ENCODE peak calls at places on chromosomes 7 and 10, in ten cellular contexts. Y, F, X, E, D, T, P, K, B and C are unnamed samples.

GRCh38 chr7:144668503-144668902 is 167.3 kb downstream of the TPK1 start:
- DNase-seq in Y (no peak), T (no peak), D (no peak), F (no peak), K (no peak), E (no peak), X (no peak), B (no peak), P (no peak), C (no peak)

GRCh38 chr10:74825033-74825370 is 1.4 kb upstream of the KAT6B start:
- DNase-seq in D (no peak), K (peak), P (peak), E (no peak), F (peak), X (peak), B (peak), Y (no peak), T (peak), C (peak)

GRCh38 chr10:24446739-24447138 is 237.8 kb downstream of the KIAA1217 start:
- DNase-seq in F (no peak), B (no peak), D (peak), P (no peak), K (no peak), E (no peak), Y (no peak), T (no peak), X (no peak), C (no peak)

GRCh38 chr7:26954929-26955328 is 90.5 kb upstream of the SKAP2 start:
- DNase-seq in T (no peak), X (no peak), P (no peak), B (no peak), K (no peak), F (no peak), E (no peak), Y (no peak), D (no peak), C (no peak)

GRCh38 chr10:130052193-130052592 is 58.4 kb downstream of the C10orf143 start:
- DNase-seq in D (no peak), Y (no peak), K (no peak), E (peak), B (no peak), X (no peak), P (no peak), F (no peak), T (no peak), C (no peak)

GRCh38 chr7:21293771-21294170 is 134.1 kb upstream of the SP4 start:
- DNase-seq in P (no peak), D (no peak), B (no peak), K (no peak), T (no peak), F (no peak), Y (no peak), E (no peak), X (no peak), C (no peak)

GRCh38 chr7:50822716-50823115 is 40.0 kb upstream of the GRB10 start:
- DNase-seq in P (no peak), T (no peak), K (no peak), B (no peak), X (no peak), D (no peak), E (no peak), Y (no peak), F (no peak), C (no peak)

GRCh38 chr10:85645097-85645496 is 721.5 kb downstream of the GRID1 start:
- DNase-seq in P (no peak), D (no peak), E (no peak), Y (no peak), X (no peak), F (no peak), T (no peak), B (no peak), K (no peak), C (no peak)

GRCh38 chr10:118531105-118531851 is 64.2 kb downstream of the PRLHR start:
- DNase-seq in B (peak), X (no peak), T (no peak), D (no peak), P (no peak), F (no peak), E (no peak), K (no peak), Y (no peak), C (no peak)

GRCh38 chr10:35607475-35608316 is 2.6 kb downstream of the GJD4 start:
- DNase-seq in Y (no peak), E (no peak), K (no peak), X (no peak), D (peak), B (peak), T (no peak), F (peak), P (peak), C (peak)

GRCh38 chr10:739403-739802 is 49.9 kb upstream of the DIP2C start:
- DNase-seq in P (no peak), E (no peak), X (no peak), K (no peak), F (no peak), D (no peak), T (no peak), Y (no peak), B (no peak), C (no peak)

GRCh38 chr7:63925626-63926460 is 72.8 kb upstream of the ZNF722 start:
- DNase-seq in D (peak), P (peak), T (peak), Y (no peak), K (peak), X (peak), B (peak), E (peak), F (peak), C (peak)

GRCh38 chr7:112497481-112497880 is 16.7 kb downstream of the LSMEM1 start:
- DNase-seq in X (no peak), B (no peak), E (no peak), F (no peak), K (no peak), P (no peak), Y (no peak), D (no peak), T (no peak), C (no peak)

GRCh38 chr10:19347592-19347991 is 299.0 kb downstream of the MALRD1 start:
- DNase-seq in E (no peak), F (no peak), Y (no peak), D (no peak), T (no peak), B (no peak), K (no peak), P (no peak), X (no peak), C (no peak)

GRCh38 chr10:94397549-94398370 is 4.6 kb upstream of the TBC1D12 start:
- DNase-seq in X (no peak), E (no peak), T (no peak), Y (no peak), B (no peak), P (no peak), F (no peak), K (no peak), D (peak), C (no peak)

GRCh38 chr7:921071-921461 is 33.4 kb downstream of the ADAP1 start:
- DNase-seq in Y (no peak), F (no peak), T (no peak), P (no peak), D (no peak), K (peak), X (no peak), E (peak), B (no peak), C (peak)

GRCh38 chr7:28748934-28749584 is 209.1 kb downstream of the TRIL start:
- DNase-seq in T (no peak), B (peak), E (no peak), D (no peak), K (no peak), P (no peak), Y (no peak), X (no peak), F (peak), C (no peak)

GRCh38 chr7:94195201-94195600 is 191.0 kb upstream of the BET1 start:
- DNase-seq in F (no peak), D (no peak), Y (no peak), X (no peak), P (no peak), E (no peak), K (no peak), T (no peak), B (no peak), C (no peak)

GRCh38 chr7:151821806-151822540 is 54.9 kb downstream of the PRKAG2 start:
- DNase-seq in K (no peak), B (no peak), Y (no peak), E (no peak), F (no peak), X (no peak), P (no peak), D (no peak), T (no peak), C (no peak)

GRCh38 chr10:77357611-77358010 is 280.0 kb downstream of the KCNMA1 start:
- DNase-seq in Y (no peak), K (no peak), B (no peak), T (no peak), E (no peak), D (peak), F (no peak), P (no peak), X (no peak), C (no peak)

GRCh38 chr10:101043356-101043707 is 12.3 kb downstream of the SFXN3 start:
- DNase-seq in B (no peak), Y (no peak), T (no peak), P (no peak), K (no peak), D (no peak), X (no peak), F (no peak), E (no peak), C (no peak)

GRCh38 chr10:77287647-77288120 is 349.9 kb downstream of the KCNMA1 start:
- DNase-seq in K (no peak), F (no peak), B (peak), P (no peak), Y (peak), E (no peak), D (no peak), X (no peak), T (no peak), C (no peak)

GRCh38 chr7:128100225-128100948 is 69.2 kb upstream of the LRRC4 start:
- DNase-seq in T (no peak), F (no peak), D (no peak), B (no peak), P (no peak), K (no peak), E (no peak), X (no peak), Y (no peak), C (peak)

GRCh38 chr10:53269482-53269881 is 496.9 kb upstream of the MBL2 start:
- DNase-seq in E (no peak), D (no peak), X (no peak), Y (no peak), P (no peak), T (no peak), F (no peak), K (no peak), B (no peak), C (no peak)

GRCh38 chr7:130277763-130278643 is 11.3 kb downstream of the CPA2 start:
- DNase-seq in X (peak), Y (peak), F (no peak), T (no peak), K (no peak), B (peak), P (no peak), D (peak), E (peak), C (no peak)

GRCh38 chr7:46283852-46284251 is 362.8 kb upstream of the IGFBP3 start:
- DNase-seq in P (no peak), K (no peak), B (no peak), F (no peak), E (no peak), D (no peak), X (no peak), Y (no peak), T (no peak), C (no peak)

GRCh38 chr7:68730194-68730593 is 868.1 kb upstream of the AUTS2 start:
- DNase-seq in F (no peak), X (no peak), B (no peak), E (no peak), Y (no peak), T (no peak), D (no peak), K (no peak), P (no peak), C (no peak)